ENCODE peak calls at places on chromosome 1, in ten cellular contexts. P is IMR-90; M is stimulated activated naive CD4-positive, alpha-beta T cell treated with Interleukin-2 at 50 U/mL for 16 hours; A is astrocyte of the spinal cord; Y is HEK293T; F is GM12865; R is activated CD4-positive, alpha-beta T cell treated with anti-CD3 and anti-CD28 coated beads, Interleukin-2, amount 50 U/mL, for 1 hour; J is fibroblast of the aortic adventitia; T is A549; U is NCI-H1436. G is an unnamed sample.

GRCh38 chr1:29156543-29157268 is 25.0 kb downstream of the SRSF4 start:
- DNase-seq in F (no peak), J (peak; percentile 48), P (peak; percentile 49), T (no peak), R (no peak), Y (peak; percentile 61), M (no peak), A (no peak), U (no peak), G (no peak)

GRCh38 chr1:51850420-51851297 is 27.9 kb downstream of the NRDC start:
- DNase-seq in J (no peak), Y (no peak), T (no peak), P (no peak), M (no peak), R (no peak), U (no peak), A (peak; percentile 2), F (no peak), G (no peak)

GRCh38 chr1:206002160-206002559 is 1.0 kb downstream of the RAB7B start:
- DNase-seq in J (no peak), T (no peak), F (no peak), U (no peak), R (no peak), M (no peak), A (no peak), Y (no peak), P (no peak), G (no peak)

GRCh38 chr1:183724350-183725042 is 71.4 kb upstream of the APOBEC4 start:
- DNase-seq in U (no peak), F (no peak), T (no peak), J (no peak), M (no peak), P (no peak), R (no peak), Y (no peak), A (no peak), G (no peak)

GRCh38 chr1:53899206-53899628 is 5.2 kb downstream of the DIO1 start:
- DNase-seq in T (no peak), P (peak; percentile 69), U (no peak), J (peak; percentile 81), F (no peak), R (no peak), A (peak; percentile 87), M (no peak), Y (no peak), G (no peak)

GRCh38 chr1:22376001-22376400 is 75.7 kb upstream of the ZBTB40 start:
- DNase-seq in R (no peak), U (no peak), P (no peak), T (no peak), J (no peak), Y (no peak), M (no peak), A (no peak), F (no peak), G (no peak)

GRCh38 chr1:242043165-242043564 is 44.3 kb upstream of the MAP1LC3C start:
- DNase-seq in T (no peak), Y (no peak), M (no peak), R (no peak), A (no peak), J (no peak), P (no peak), U (no peak), F (no peak), G (no peak)

GRCh38 chr1:173444757-173445156 is 32.4 kb upstream of the PRDX6 start:
- DNase-seq in M (no peak), R (no peak), J (no peak), P (no peak), U (no peak), F (peak; percentile 48), Y (no peak), A (no peak), T (no peak), G (no peak)

GRCh38 chr1:87042127-87042811 is 127.8 kb downstream of the HS2ST1 start:
- DNase-seq in U (no peak), F (no peak), A (no peak), M (no peak), J (peak; percentile 51), R (no peak), Y (no peak), P (no peak), T (no peak), G (no peak)

GRCh38 chr1:9302745-9303524 is 10.2 kb downstream of the SPSB1 start:
- DNase-seq in A (peak; percentile 94), T (peak; percentile 79), U (no peak), Y (no peak), J (peak; percentile 92), R (no peak), F (no peak), P (peak; percentile 97), M (no peak), G (no peak)

GRCh38 chr1:183477986-183478781 is 5.9 kb downstream of the SMG7 start:
- DNase-seq in A (no peak), F (peak; percentile 75), U (no peak), T (no peak), Y (no peak), P (no peak), M (no peak), R (no peak), J (no peak), G (no peak)

GRCh38 chr1:18936814-18937481 is 19.5 kb downstream of the IFFO2 start:
- DNase-seq in Y (no peak), T (no peak), P (no peak), U (no peak), A (no peak), M (no peak), R (no peak), F (no peak), J (no peak), G (no peak)

GRCh38 chr1:7410156-7410555 is 360.9 kb upstream of the VAMP3 start:
- DNase-seq in F (no peak), M (no peak), A (no peak), T (no peak), P (no peak), J (no peak), Y (no peak), R (no peak), U (no peak), G (no peak)